ENCODE peak calls at places on chromosome 5, in nine cellular contexts. X is globus pallidus; I is nucleus accumbens; K is Calu3; Q is iPS-NIHi11; O is activated naive CD4-positive, alpha-beta T cell treated with Interleukin-2 at 50 U/mL for 16 hours; U is cardiac muscle cell; Z is myocyte; Y is vagina. C is an unnamed sample.

GRCh38 chr5:168877132-168877895 is 298.1 kb upstream of the PANK3 start:
- DNase-seq in O (no peak), K (no peak), U (no peak), I (no peak), Q (no peak), Z (no peak), X (no peak), Y (no peak), C (no peak)

GRCh38 chr5:124460666-124461065 is 285.8 kb downstream of the ZNF608 start:
- DNase-seq in Y (no peak), Q (no peak), K (no peak), X (no peak), O (no peak), Z (no peak), U (no peak), I (no peak), C (no peak)

GRCh38 chr5:66494437-66494836 is 101.8 kb upstream of the MAST4 start:
- DNase-seq in U (no peak), Q (peak; percentile 53), O (no peak), Y (no peak), X (no peak), K (no peak), Z (no peak), I (no peak), C (peak; percentile 30)

GRCh38 chr5:25393321-25393720 is 748.5 kb upstream of the CDH10 start:
- DNase-seq in X (no peak), O (no peak), Q (no peak), K (no peak), Y (no peak), Z (no peak), U (no peak), I (no peak), C (no peak)

GRCh38 chr5:171712616-171713015 is 73.0 kb upstream of the SMIM23 start:
- DNase-seq in I (no peak), X (no peak), U (peak; percentile 30), O (no peak), K (no peak), Z (no peak), Y (peak; percentile 25), Q (no peak), C (no peak)

GRCh38 chr5:150155258-150156032 is at the start of gene PDGFRB:
- DNase-seq in U (peak; percentile 97), K (no peak), Y (no peak), I (peak; percentile 80), O (peak; percentile 5), Q (peak; percentile 81), Z (peak; percentile 79), X (peak; percentile 80), C (no peak)

GRCh38 chr5:139915834-139916233 is 120.2 kb downstream of the PSD2 start:
- DNase-seq in Q (no peak), X (no peak), U (no peak), K (no peak), O (no peak), Y (no peak), I (no peak), Z (no peak), C (no peak)

GRCh38 chr5:115549154-115549553 is 4.6 kb upstream of the FEM1C start:
- DNase-seq in X (no peak), O (no peak), Y (no peak), U (no peak), Q (peak; percentile 50), Z (no peak), K (peak; percentile 26), I (no peak), C (peak; percentile 82)

GRCh38 chr5:68898961-68899471 is 194.8 kb upstream of the SLC30A5 start:
- DNase-seq in I (no peak), U (peak; percentile 85), Y (no peak), Q (peak; percentile 46), K (no peak), X (peak; percentile 23), Z (peak; percentile 56), O (no peak), C (peak; percentile 45)

GRCh38 chr5:178115136-178115834 is 2.0 kb downstream of the N4BP3 start:
- DNase-seq in X (no peak), O (no peak), U (no peak), Z (peak; percentile 88), Q (peak; percentile 58), I (no peak), K (no peak), Y (no peak), C (no peak)

GRCh38 chr5:107431998-107432397 is 238.7 kb downstream of the EFNA5 start:
- DNase-seq in Y (no peak), I (no peak), Z (peak; percentile 73), Q (no peak), X (no peak), O (no peak), K (no peak), U (peak; percentile 59), C (no peak)

GRCh38 chr5:27437594-27438200 is 399.3 kb upstream of the CDH9 start:
- DNase-seq in U (no peak), I (no peak), Z (no peak), Y (no peak), Q (no peak), X (no peak), O (no peak), K (no peak), C (no peak)

GRCh38 chr5:140549237-140550144 is 2.0 kb downstream of the EIF4EBP3 start:
- DNase-seq in Q (no peak), U (peak; percentile 66), K (peak; percentile 64), Y (no peak), O (no peak), Z (peak; percentile 56), I (no peak), X (peak; percentile 43), C (no peak)

GRCh38 chr5:51172853-51173635 is 210.2 kb upstream of the ISL1 start:
- DNase-seq in O (no peak), Y (no peak), I (no peak), K (no peak), Z (no peak), X (no peak), Q (peak; percentile 42), U (no peak), C (peak; percentile 30)

GRCh38 chr5:130096488-130096887 is 192.2 kb downstream of the CHSY3 start:
- DNase-seq in Z (no peak), Y (no peak), Q (no peak), X (no peak), K (no peak), I (no peak), U (no peak), O (no peak), C (no peak)

GRCh38 chr5:82467006-82467561 is 188.9 kb upstream of the RPS23 start:
- DNase-seq in Z (peak; percentile 15), U (peak; percentile 73), X (no peak), K (no peak), Y (no peak), O (no peak), Q (no peak), I (no peak), C (no peak)

GRCh38 chr5:132639706-132640130 is 18.3 kb upstream of the IL13 start:
- DNase-seq in Y (no peak), U (no peak), I (no peak), X (no peak), Q (no peak), O (no peak), Z (no peak), K (no peak), C (no peak)

GRCh38 chr5:55438931-55439477 is 95.8 kb downstream of the PLPP1 start:
- DNase-seq in Y (no peak), O (no peak), X (peak; percentile 56), K (no peak), U (peak; percentile 76), Q (no peak), Z (peak; percentile 86), I (no peak), C (no peak)

GRCh38 chr5:125117556-125117955 is 371.1 kb upstream of the ZNF608 start:
- DNase-seq in I (no peak), Q (no peak), X (no peak), U (no peak), O (no peak), K (no peak), Z (peak; percentile 93), Y (no peak), C (no peak)

GRCh38 chr5:135372654-135373381 is 26.2 kb downstream of the MACROH2A1 start:
- DNase-seq in Y (no peak), K (no peak), X (no peak), Q (no peak), O (no peak), U (no peak), I (no peak), Z (no peak), C (no peak)

GRCh38 chr5:170745481-170746061 is 38.0 kb upstream of the GABRP start:
- DNase-seq in K (peak; percentile 83), Y (peak; percentile 82), I (no peak), X (no peak), Z (peak; percentile 29), U (no peak), O (no peak), Q (peak; percentile 56), C (no peak)

GRCh38 chr5:126884269-126884819 is 107.4 kb downstream of the LMNB1 start:
- DNase-seq in K (no peak), X (no peak), I (no peak), Q (no peak), Y (no peak), Z (peak; percentile 71), U (peak; percentile 81), O (no peak), C (no peak)

GRCh38 chr5:40605295-40605958 is 74.3 kb upstream of the PTGER4 start:
- DNase-seq in K (no peak), Q (no peak), U (peak; percentile 38), X (no peak), Z (peak; percentile 68), I (no peak), Y (no peak), O (no peak), C (no peak)

GRCh38 chr5:134051305-134051704 is 46.5 kb upstream of the VDAC1 start:
- DNase-seq in I (no peak), O (no peak), K (peak; percentile 37), Y (no peak), Q (no peak), U (no peak), X (no peak), Z (no peak), C (no peak)

GRCh38 chr5:14256756-14257393 is 113.7 kb downstream of the TRIO start:
- DNase-seq in Q (no peak), X (no peak), Y (no peak), Z (no peak), O (no peak), K (no peak), U (no peak), I (no peak), C (no peak)

GRCh38 chr5:168432903-168433302 is 53.4 kb upstream of the RARS1 start:
- DNase-seq in Q (no peak), I (no peak), K (no peak), Y (no peak), X (no peak), O (no peak), U (no peak), Z (no peak), C (no peak)

GRCh38 chr5:13511442-13511841 is 433.0 kb downstream of the DNAH5 start:
- DNase-seq in K (no peak), Q (no peak), Z (no peak), I (no peak), X (no peak), Y (no peak), U (no peak), O (no peak), C (no peak)

GRCh38 chr5:4868140-4868735 is 271.9 kb upstream of the ADAMTS16 start:
- DNase-seq in X (peak; percentile 37), I (peak; percentile 30), O (peak; percentile 19), K (peak; percentile 30), U (peak; percentile 20), Z (peak; percentile 48), Y (no peak), Q (peak; percentile 84), C (no peak)

GRCh38 chr5:134975843-134976242 is 8.1 kb downstream of the CATSPER3 start:
- DNase-seq in K (no peak), Y (no peak), O (no peak), I (no peak), Z (no peak), U (no peak), X (no peak), Q (no peak), C (no peak)

GRCh38 chr5:159003045-159004030 is 96.4 kb downstream of the EBF1 start:
- DNase-seq in I (no peak), K (peak; percentile 47), Y (no peak), U (no peak), Z (peak; percentile 23), X (no peak), Q (no peak), O (no peak), C (no peak)

GRCh38 chr5:135729582-135729879 is 104.9 kb upstream of the SLC25A48 start:
- DNase-seq in U (no peak), Y (no peak), Z (no peak), K (no peak), I (no peak), O (no peak), Q (no peak), X (no peak), C (no peak)

C was measured in iPS DF 19.7.